ENCODE peak calls at places on chromosomes 4 and X, in six cellular contexts. Q is uterus; O is Right ventricle myocardium superior; L is stimulated activated CD4-positive, alpha-beta T cell treated with anti-CD3 and anti-CD28 coated beads, Interleukin-4, amount 100 ng/mL, for 4 hours; F is smooth muscle cell of the brain vasculature; Z is Calu3. W is an unnamed sample.

GRCh38 chrX:68183612-68184214 is 249.6 kb downstream of the OPHN1 start:
- DNase-seq in Q (no peak), O (no peak), L (no peak), F (no peak), Z (peak), W (no peak)

GRCh38 chrX:151698485-151698884 is 3.2 kb downstream of the PRRG3 start:
- DNase-seq in Q (no peak), O (no peak), L (no peak), F (no peak), Z (no peak), W (peak)

GRCh38 chr4:98976716-98977115 is 18.8 kb upstream of the METAP1 start:
- DNase-seq in Q (no peak), O (no peak), L (no peak), F (no peak), Z (no peak), W (no peak)

GRCh38 chrX:1451676-1452496 is 823 bp downstream of the ASMTL start:
- DNase-seq in Q (peak), O (peak), L (no peak), F (no peak), Z (no peak), W (no peak)

GRCh38 chr4:154491341-154491679 is 289 bp downstream of the DCHS2 start:
- DNase-seq in Q (peak), O (no peak), L (no peak), F (no peak), Z (no peak), W (no peak)

GRCh38 chr4:168199262-168199957 is 107.1 kb downstream of the ANXA10 start:
- DNase-seq in Q (no peak), O (no peak), L (no peak), F (no peak), Z (no peak), W (no peak)

GRCh38 chrX:133741303-133741702 is 244.1 kb downstream of the GPC3 start:
- DNase-seq in Q (no peak), O (no peak), L (no peak), F (no peak), Z (no peak), W (no peak)

GRCh38 chr4:146059865-146060264 is 115.7 kb upstream of the LSM6 start:
- DNase-seq in Q (no peak), O (no peak), L (no peak), F (no peak), Z (peak), W (no peak)

GRCh38 chr4:8307714-8308113 is 38.2 kb downstream of the HTRA3 start:
- DNase-seq in Q (peak), O (peak), L (no peak), F (no peak), Z (no peak), W (no peak)

GRCh38 chr4:132284910-132285426 is 864.1 kb upstream of the PCDH10 start:
- DNase-seq in Q (no peak), O (no peak), L (no peak), F (no peak), Z (no peak), W (no peak)

GRCh38 chr4:7759635-7760034 is 180.0 kb downstream of the AFAP1 start:
- DNase-seq in Q (no peak), O (peak), L (no peak), F (no peak), Z (no peak), W (no peak)

GRCh38 chrX:118655561-118656246 is 71.7 kb upstream of the IL13RA1 start:
- DNase-seq in Q (no peak), O (no peak), L (no peak), F (no peak), Z (peak), W (no peak)

GRCh38 chrX:17046478-17047097 is 100.1 kb downstream of the REPS2 start:
- DNase-seq in Q (peak), O (peak), L (peak), F (peak), Z (peak), W (no peak)

GRCh38 chr4:155667538-155668511 is 1.2 kb downstream of the GUCY1A1 start:
- DNase-seq in Q (peak), O (peak), L (no peak), F (no peak), Z (peak), W (peak)

GRCh38 chrX:64204701-64205440 is 637 bp downstream of the AMER1 start:
- DNase-seq in Q (peak), O (peak), L (peak), F (no peak), Z (peak), W (no peak)

GRCh38 chr4:17762705-17763104 is 18.7 kb downstream of the FAM184B start:
- DNase-seq in Q (no peak), O (no peak), L (no peak), F (no peak), Z (no peak), W (no peak)

GRCh38 chrX:462853-463252 is 76.1 kb upstream of the PPP2R3B start:
- DNase-seq in Q (no peak), O (no peak), L (no peak), F (no peak), Z (no peak), W (no peak)

GRCh38 chr4:10077492-10078335 is 38.9 kb downstream of the WDR1 start:
- DNase-seq in Q (peak), O (peak), L (no peak), F (no peak), Z (no peak), W (peak)

GRCh38 chr4:126046081-126046614 is 731.4 kb downstream of the FAT4 start:
- DNase-seq in Q (no peak), O (no peak), L (no peak), F (no peak), Z (no peak), W (no peak)

GRCh38 chr4:147103403-147103946 is 157.8 kb upstream of the TTC29 start:
- DNase-seq in Q (peak), O (peak), L (no peak), F (peak), Z (no peak), W (peak)